ENCODE peak calls at places on chromosomes 3 and 15, in four cellular contexts. P, M, K and N are unnamed samples.

GRCh38 chr3:170485696-170486095 is 67.0 kb downstream of the CLDN11 start:
- DNase-seq in P (no peak), M (no peak), K (no peak), N (no peak)

GRCh38 chr3:123642182-123642956 is 57.5 kb upstream of the HACD2 start:
- DNase-seq in P (peak), M (peak), K (peak), N (peak)

GRCh38 chr15:66611257-66612053 is 45.7 kb upstream of the LCTL start:
- DNase-seq in P (no peak), M (no peak), K (peak), N (no peak)

GRCh38 chr3:52453496-52454234 is at the start of gene TNNC1:
- DNase-seq in P (no peak), M (no peak), K (peak), N (no peak)

GRCh38 chr3:6416049-6416661 is 444.8 kb upstream of the GRM7 start:
- DNase-seq in P (no peak), M (no peak), K (no peak), N (no peak)

GRCh38 chr3:56251343-56251945 is 216.8 kb downstream of the ERC2 start:
- DNase-seq in P (peak), M (peak), K (peak), N (peak)

GRCh38 chr3:146636881-146637280 is 31.7 kb upstream of the PLSCR5 start:
- DNase-seq in P (no peak), M (no peak), K (no peak), N (no peak)

GRCh38 chr3:66466606-66467270 is 34.1 kb downstream of the LRIG1 start:
- DNase-seq in P (no peak), M (no peak), K (no peak), N (no peak)

GRCh38 chr3:157026091-157026490 is 133.9 kb downstream of the CCNL1 start:
- DNase-seq in P (no peak), M (no peak), K (no peak), N (no peak)

GRCh38 chr3:9957214-9957613 is 5.0 kb upstream of the PRRT3 start:
- DNase-seq in P (no peak), M (no peak), K (no peak), N (no peak)

GRCh38 chr3:150763122-150763840 is at the start of gene SIAH2:
- DNase-seq in P (peak), M (peak), K (peak), N (peak)

GRCh38 chr3:8436667-8437287 is 64.8 kb upstream of the LMCD1 start:
- DNase-seq in P (no peak), M (no peak), K (no peak), N (no peak)

GRCh38 chr15:35771878-35772442 is 226.0 kb upstream of the DPH6 start:
- DNase-seq in P (no peak), M (no peak), K (no peak), N (no peak)

DNA sequence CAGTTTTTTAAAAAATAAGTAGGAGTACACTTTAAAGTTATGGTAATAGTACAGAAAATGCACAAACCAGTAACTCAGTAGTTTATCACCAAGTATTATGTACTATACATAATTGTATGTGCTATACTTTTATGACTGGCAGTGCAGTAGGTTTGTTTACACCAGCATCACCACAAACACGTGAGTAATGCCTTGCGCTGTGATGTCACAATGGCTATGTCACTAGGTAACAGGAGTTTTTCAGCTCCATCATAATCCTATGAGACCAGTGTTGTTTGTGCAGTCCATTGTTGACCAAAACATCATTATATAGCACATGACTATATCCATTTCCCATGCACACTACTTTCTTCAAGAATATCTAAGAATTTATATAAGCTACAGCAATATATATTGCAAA is 68.4 kb upstream of the TSPAN3 start:
- DNase-seq in P (no peak), M (no peak), K (no peak), N (no peak)
- TF ChIP-seq ELF4 in P (no peak), M (no peak), K (no peak), N (no peak)

DNA sequence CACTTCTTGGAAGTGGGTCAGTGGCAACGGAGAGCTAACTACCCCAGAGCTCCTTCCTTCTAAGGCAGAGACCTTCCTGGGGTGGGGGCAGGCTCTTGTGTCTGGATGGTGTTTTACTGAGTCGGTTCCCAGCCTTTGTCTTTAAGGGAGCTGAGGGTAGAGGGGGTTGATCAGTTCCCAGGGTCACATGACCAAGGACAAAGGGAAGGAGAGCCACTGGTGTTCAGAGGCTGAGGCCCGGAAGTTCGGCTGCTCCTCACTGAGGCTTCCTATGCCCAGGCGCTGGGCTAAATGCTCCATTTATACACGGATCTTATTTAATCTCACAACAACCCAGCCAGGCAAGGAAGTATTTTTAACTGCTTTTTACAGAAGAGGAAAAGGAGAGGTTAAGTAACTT is 21.0 kb downstream of the EPHB3 start:
- DNase-seq in P (no peak), M (peak), K (no peak), N (no peak)
- TF ChIP-seq ELF4 in P (no peak), M (no peak), K (no peak), N (no peak)

DNA sequence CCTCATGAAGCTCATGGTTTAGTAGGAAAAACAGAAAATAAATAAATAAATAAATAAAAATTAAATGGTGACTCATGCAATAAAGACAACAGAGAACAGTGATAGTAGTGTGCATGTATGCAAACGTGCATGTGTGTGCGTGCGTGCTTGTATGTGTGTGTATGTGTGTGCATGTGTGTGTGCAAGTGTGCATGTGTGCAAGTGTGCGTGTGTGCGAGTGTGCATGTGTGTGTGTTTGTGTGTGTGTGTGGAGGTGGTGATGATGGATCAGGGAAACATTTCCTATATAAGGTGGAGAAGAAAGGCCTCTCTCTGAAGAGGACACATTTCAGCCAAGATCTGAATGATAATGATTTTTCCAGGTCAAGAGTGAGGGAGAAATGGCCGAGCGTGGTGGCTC is 47.2 kb downstream of the CACNA2D3 start:
- DNase-seq in P (no peak), M (no peak), K (no peak), N (no peak)
- TF ChIP-seq ELF4 in P (no peak), M (no peak), K (no peak), N (no peak)

DNA sequence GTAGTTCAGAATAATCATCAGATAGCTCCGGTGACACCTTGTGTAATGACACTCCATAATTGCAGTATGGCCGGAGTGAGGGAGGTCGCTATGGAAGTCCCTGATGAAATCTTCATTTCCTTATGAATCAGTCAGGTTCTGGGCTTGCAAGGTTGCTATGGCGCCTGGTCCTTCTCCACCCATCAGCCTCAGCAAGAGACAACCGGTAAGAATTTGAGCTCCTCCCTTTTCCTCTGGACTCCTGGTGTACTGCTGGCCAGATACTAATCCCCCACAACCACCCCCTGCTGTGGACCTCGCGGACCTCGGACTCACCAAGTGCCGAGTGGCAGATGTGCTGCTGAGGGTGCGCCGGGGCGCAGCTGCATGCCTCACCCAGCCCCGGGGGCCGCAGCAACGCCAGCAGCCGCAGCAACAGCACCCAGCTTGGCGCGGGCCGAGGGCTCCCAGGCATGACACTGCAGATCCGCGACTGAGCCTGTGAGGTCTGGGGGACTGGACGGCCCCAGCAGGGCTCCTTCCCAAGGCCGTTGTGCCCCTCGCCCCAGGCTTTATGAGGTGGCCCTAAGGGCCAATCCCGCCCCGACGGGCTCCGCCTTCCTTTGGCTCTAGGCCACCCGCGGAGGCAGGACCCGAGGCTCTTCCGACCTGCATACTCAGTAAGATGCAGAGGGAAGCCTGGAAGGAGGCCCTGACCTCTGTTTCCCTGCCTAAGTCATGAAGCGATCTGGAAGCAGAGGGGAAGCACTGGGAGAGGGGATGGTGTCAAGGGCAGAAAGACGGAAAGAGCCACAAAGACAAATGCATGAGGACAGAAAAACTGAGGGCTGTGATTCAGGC is at the start of gene TIMP4:
- DNase-seq in P (no peak), M (peak), K (peak), N (no peak)
- TF ChIP-seq ELF4 in P (no peak), M (no peak), K (no peak), N (no peak)

GRCh38 chr15:101533371-101534140 is 44.0 kb upstream of the PCSK6 start:
- DNase-seq in P (no peak), M (no peak), K (no peak), N (no peak)
- TF ChIP-seq ELF4 in P (no peak), M (no peak), K (no peak), N (no peak)

DNA sequence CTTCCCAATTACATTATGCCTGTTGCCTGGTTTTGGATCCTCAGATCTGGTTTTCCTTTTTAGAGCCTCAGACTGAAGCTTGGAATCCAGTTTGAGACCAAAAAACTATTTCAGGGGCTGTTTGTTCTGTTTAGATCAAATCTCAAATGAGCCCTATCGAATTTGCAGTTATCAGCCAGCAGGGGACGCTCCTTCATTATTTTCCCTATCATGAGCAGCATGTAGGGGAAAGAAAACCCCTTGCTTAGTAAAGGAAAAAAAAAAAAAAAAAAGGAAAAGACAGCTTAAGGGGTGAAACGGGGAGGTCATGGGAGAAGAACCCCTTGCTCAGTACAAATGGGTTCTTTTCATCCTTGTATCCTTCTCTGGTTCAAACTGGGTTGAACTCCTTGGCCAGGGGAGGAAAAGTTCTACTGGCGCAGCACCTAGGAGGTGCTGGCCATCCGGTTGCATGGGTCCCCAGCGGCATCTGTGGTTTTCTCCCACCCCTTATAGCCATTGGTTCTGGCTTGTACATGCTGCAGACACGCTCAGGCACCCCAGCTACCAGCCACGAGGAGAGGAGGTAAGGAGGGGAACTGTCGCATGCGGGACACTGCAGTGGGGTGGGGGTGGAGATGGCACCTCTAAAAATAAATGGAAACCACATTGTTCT is 1375.1 kb upstream of the ALCAM start:
- DNase-seq in P (peak), M (peak), K (no peak), N (peak)
- TF ChIP-seq ELF4 in P (no peak), M (no peak), K (no peak), N (no peak)

GRCh38 chr3:80192871-80193270 is 425.1 kb upstream of the ROBO1 start:
- DNase-seq in P (no peak), M (no peak), K (no peak), N (no peak)

GRCh38 chr3:80187981-80188380 is 420.2 kb upstream of the ROBO1 start:
- DNase-seq in P (no peak), M (no peak), K (no peak), N (no peak)

GRCh38 chr3:80190051-80190450 is 422.3 kb upstream of the ROBO1 start:
- DNase-seq in P (no peak), M (no peak), K (no peak), N (peak)
- TF ChIP-seq ELF4 in P (no peak), M (no peak), K (no peak), N (no peak)

DNA sequence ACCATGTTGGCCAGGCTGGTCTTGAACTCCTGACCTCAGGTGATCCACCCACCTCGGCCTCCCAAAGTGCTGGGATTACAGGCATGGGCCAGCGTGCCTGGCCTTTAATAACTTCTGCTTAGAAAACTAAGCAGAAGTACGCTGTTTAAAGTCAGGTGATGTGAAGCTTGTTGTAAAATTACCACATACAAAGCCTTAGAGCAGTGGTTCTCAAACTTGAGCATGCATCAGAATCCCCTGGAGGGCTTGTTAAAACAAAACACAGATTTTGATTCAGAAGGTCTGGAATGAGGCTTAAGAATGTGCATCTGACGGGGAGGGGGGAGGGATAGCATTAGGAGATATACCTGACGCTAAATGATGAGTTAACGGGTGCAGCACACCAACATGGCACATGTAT is 30.2 kb downstream of the SLTM start:
- DNase-seq in P (no peak), M (no peak), K (no peak), N (no peak)
- TF ChIP-seq ELF4 in P (no peak), M (no peak), K (no peak), N (no peak)

GRCh38 chr15:77569647-77570186 is 63.0 kb downstream of the LINGO1 start:
- DNase-seq in P (no peak), M (no peak), K (peak), N (peak)
- TF ChIP-seq ELF4 in P (no peak), M (no peak), K (no peak), N (no peak)